ENCODE peak calls at places on chromosomes 3 and 15, in four cellular contexts. One of them, this sample, is unnamed.
A peak's percentile ranks its signal among the peaks of the same experiment; 100 is the strongest.

GRCh38 chr3:81477740-81478139 is 283.7 kb downstream of the GBE1 start:
- DNase-seq in activated CD8-positive, alpha-beta memory T cell treated with anti-CD3 and anti-CD28 coated beads for 24 hours: no peak
- DNase-seq in naive thymus-derived CD4-positive, alpha-beta T cell: no peak
- DNase-seq in Caki2: no peak
- DNase-seq in this sample: no peak

GRCh38 chr3:29802057-29802456 is 521.2 kb downstream of the RBMS3 start:
- DNase-seq in activated CD8-positive, alpha-beta memory T cell treated with anti-CD3 and anti-CD28 coated beads for 24 hours: no peak
- DNase-seq in naive thymus-derived CD4-positive, alpha-beta T cell: no peak
- DNase-seq in Caki2: no peak
- DNase-seq in this sample: no peak

GRCh38 chr15:94164202-94164807 is 67.1 kb upstream of the MCTP2 start:
- DNase-seq in activated CD8-positive, alpha-beta memory T cell treated with anti-CD3 and anti-CD28 coated beads for 24 hours: peak; percentile 82
- DNase-seq in naive thymus-derived CD4-positive, alpha-beta T cell: peak; percentile 39
- DNase-seq in Caki2: peak; percentile 47
- DNase-seq in this sample: peak; percentile 54

GRCh38 chr15:66593219-66593780 is 27.5 kb upstream of the LCTL start:
- DNase-seq in activated CD8-positive, alpha-beta memory T cell treated with anti-CD3 and anti-CD28 coated beads for 24 hours: no peak
- DNase-seq in naive thymus-derived CD4-positive, alpha-beta T cell: no peak
- DNase-seq in Caki2: no peak
- DNase-seq in this sample: no peak

GRCh38 chr3:44584646-44585501 is at the start of gene ZNF660:
- DNase-seq in activated CD8-positive, alpha-beta memory T cell treated with anti-CD3 and anti-CD28 coated beads for 24 hours: peak; percentile 58
- DNase-seq in naive thymus-derived CD4-positive, alpha-beta T cell: peak; percentile 4
- DNase-seq in Caki2: no peak
- DNase-seq in this sample: no peak

GRCh38 chr3:138078096-138078495 is 37.3 kb downstream of the DZIP1L start:
- DNase-seq in activated CD8-positive, alpha-beta memory T cell treated with anti-CD3 and anti-CD28 coated beads for 24 hours: no peak
- DNase-seq in naive thymus-derived CD4-positive, alpha-beta T cell: no peak
- DNase-seq in Caki2: no peak
- DNase-seq in this sample: peak; percentile 52

GRCh38 chr15:58056015-58056414 is 9.5 kb downstream of the ALDH1A2 start:
- DNase-seq in activated CD8-positive, alpha-beta memory T cell treated with anti-CD3 and anti-CD28 coated beads for 24 hours: no peak
- DNase-seq in naive thymus-derived CD4-positive, alpha-beta T cell: no peak
- DNase-seq in Caki2: no peak
- DNase-seq in this sample: no peak

GRCh38 chr3:45132568-45133211 is 13.5 kb downstream of the CDCP1 start:
- DNase-seq in activated CD8-positive, alpha-beta memory T cell treated with anti-CD3 and anti-CD28 coated beads for 24 hours: no peak
- DNase-seq in naive thymus-derived CD4-positive, alpha-beta T cell: no peak
- DNase-seq in Caki2: peak; percentile 51
- DNase-seq in this sample: peak; percentile 58

GRCh38 chr15:39471791-39472190 is 109.1 kb upstream of the THBS1 start:
- DNase-seq in activated CD8-positive, alpha-beta memory T cell treated with anti-CD3 and anti-CD28 coated beads for 24 hours: no peak
- DNase-seq in naive thymus-derived CD4-positive, alpha-beta T cell: no peak
- DNase-seq in Caki2: no peak
- DNase-seq in this sample: no peak

GRCh38 chr3:162136136-162136535 is 639.5 kb downstream of the OTOL1 start:
- DNase-seq in activated CD8-positive, alpha-beta memory T cell treated with anti-CD3 and anti-CD28 coated beads for 24 hours: no peak
- DNase-seq in naive thymus-derived CD4-positive, alpha-beta T cell: no peak
- DNase-seq in Caki2: no peak
- DNase-seq in this sample: no peak

GRCh38 chr3:105233056-105233455 is 133.7 kb upstream of the ALCAM start:
- DNase-seq in activated CD8-positive, alpha-beta memory T cell treated with anti-CD3 and anti-CD28 coated beads for 24 hours: no peak
- DNase-seq in naive thymus-derived CD4-positive, alpha-beta T cell: no peak
- DNase-seq in Caki2: no peak
- DNase-seq in this sample: no peak

GRCh38 chr3:23078735-23079134 is 124.4 kb upstream of the UBE2E2 start:
- DNase-seq in activated CD8-positive, alpha-beta memory T cell treated with anti-CD3 and anti-CD28 coated beads for 24 hours: no peak
- DNase-seq in naive thymus-derived CD4-positive, alpha-beta T cell: no peak
- DNase-seq in Caki2: no peak
- DNase-seq in this sample: no peak

GRCh38 chr3:48727511-48727910 is 10.5 kb upstream of the IP6K2 start:
- DNase-seq in activated CD8-positive, alpha-beta memory T cell treated with anti-CD3 and anti-CD28 coated beads for 24 hours: no peak
- DNase-seq in naive thymus-derived CD4-positive, alpha-beta T cell: no peak
- DNase-seq in Caki2: no peak
- DNase-seq in this sample: no peak

GRCh38 chr3:38829404-38829803 is 13.4 kb upstream of the SCN10A start:
- DNase-seq in activated CD8-positive, alpha-beta memory T cell treated with anti-CD3 and anti-CD28 coated beads for 24 hours: no peak
- DNase-seq in naive thymus-derived CD4-positive, alpha-beta T cell: no peak
- DNase-seq in Caki2: peak; percentile 36
- DNase-seq in this sample: no peak

GRCh38 chr15:63196846-63197245 is 7.4 kb downstream of the RAB8B start:
- DNase-seq in activated CD8-positive, alpha-beta memory T cell treated with anti-CD3 and anti-CD28 coated beads for 24 hours: no peak
- DNase-seq in naive thymus-derived CD4-positive, alpha-beta T cell: no peak
- DNase-seq in Caki2: no peak
- DNase-seq in this sample: no peak

GRCh38 chr3:169323580-169324453 is 339.7 kb downstream of the MECOM start:
- DNase-seq in activated CD8-positive, alpha-beta memory T cell treated with anti-CD3 and anti-CD28 coated beads for 24 hours: no peak
- DNase-seq in naive thymus-derived CD4-positive, alpha-beta T cell: no peak
- DNase-seq in Caki2: no peak
- DNase-seq in this sample: no peak

GRCh38 chr3:9253327-9253726 is 3.9 kb upstream of the SRGAP3 start:
- DNase-seq in activated CD8-positive, alpha-beta memory T cell treated with anti-CD3 and anti-CD28 coated beads for 24 hours: no peak
- DNase-seq in naive thymus-derived CD4-positive, alpha-beta T cell: no peak
- DNase-seq in Caki2: no peak
- DNase-seq in this sample: no peak

GRCh38 chr15:26773917-26774316 is 1.1 kb upstream of the GABRB3 start:
- DNase-seq in activated CD8-positive, alpha-beta memory T cell treated with anti-CD3 and anti-CD28 coated beads for 24 hours: no peak
- DNase-seq in naive thymus-derived CD4-positive, alpha-beta T cell: no peak
- DNase-seq in Caki2: no peak
- DNase-seq in this sample: no peak

GRCh38 chr3:9727041-9727595 is 4.4 kb upstream of the BRPF1 start:
- DNase-seq in activated CD8-positive, alpha-beta memory T cell treated with anti-CD3 and anti-CD28 coated beads for 24 hours: peak; percentile 75
- DNase-seq in naive thymus-derived CD4-positive, alpha-beta T cell: peak; percentile 79
- DNase-seq in Caki2: no peak
- DNase-seq in this sample: peak; percentile 40

GRCh38 chr3:71681224-71681668 is 44.0 kb downstream of the EIF4E3 start:
- DNase-seq in activated CD8-positive, alpha-beta memory T cell treated with anti-CD3 and anti-CD28 coated beads for 24 hours: no peak
- DNase-seq in naive thymus-derived CD4-positive, alpha-beta T cell: peak; percentile 54
- DNase-seq in Caki2: peak; percentile 25
- DNase-seq in this sample: no peak

GRCh38 chr3:183540501-183541234 is 14.8 kb downstream of the KLHL6 start:
- DNase-seq in activated CD8-positive, alpha-beta memory T cell treated with anti-CD3 and anti-CD28 coated beads for 24 hours: no peak
- DNase-seq in naive thymus-derived CD4-positive, alpha-beta T cell: no peak
- DNase-seq in Caki2: no peak
- DNase-seq in this sample: no peak

GRCh38 chr3:4708230-4708629 is 215.1 kb downstream of the ITPR1 start:
- DNase-seq in activated CD8-positive, alpha-beta memory T cell treated with anti-CD3 and anti-CD28 coated beads for 24 hours: no peak
- DNase-seq in naive thymus-derived CD4-positive, alpha-beta T cell: no peak
- DNase-seq in Caki2: no peak
- DNase-seq in this sample: no peak

GRCh38 chr3:102747611-102748010 is 312.8 kb downstream of the ZPLD1 start:
- DNase-seq in activated CD8-positive, alpha-beta memory T cell treated with anti-CD3 and anti-CD28 coated beads for 24 hours: no peak
- DNase-seq in naive thymus-derived CD4-positive, alpha-beta T cell: no peak
- DNase-seq in Caki2: no peak
- DNase-seq in this sample: no peak